ENCODE peak calls at places on chromosomes 5 and 9, in four cellular contexts. M is HepG2, A is H1, J is GM12878. U is an unnamed sample. For H3K4me1, the result is how much of the 10 kb centered on the place peaks cover.

GRCh38 chr5:168076561-168076991 is 214.9 kb upstream of the WWC1 start:
- DNase-seq in M (peak), A (peak), J (no peak), U (peak)

GRCh38 chr5:179287631-179288030 is 57.6 kb downstream of the ADAMTS2 start:
- DNase-seq in M (no peak), A (no peak), J (no peak), U (no peak)

GRCh38 chr5:122447941-122448340 is 135.9 kb downstream of the SNCAIP start:
- DNase-seq in M (no peak), A (no peak), J (no peak), U (no peak)

GRCh38 chr5:177133845-177134652 is 476 bp downstream of the NSD1 start:
- DNase-seq in M (no peak), A (no peak), J (no peak), U (no peak)

GRCh38 chr5:57698785-57699184 is 216.2 kb upstream of the ACTBL2 start:
- DNase-seq in M (peak), A (peak), J (no peak), U (peak)

GRCh38 chr9:108057421-108058136 is 568.0 kb upstream of the KLF4 start:
- DNase-seq in M (no peak), A (no peak), J (no peak), U (no peak)

GRCh38 chr5:180155331-180155881 is 53.6 kb downstream of the RASGEF1C start:
- DNase-seq in M (no peak), A (no peak), J (no peak), U (no peak)

GRCh38 chr9:7174884-7175283 is 417.1 kb downstream of the KDM4C start:
- DNase-seq in M (no peak), A (no peak), J (no peak), U (no peak)

GRCh38 chr5:167871091-167871490 is 420.4 kb upstream of the WWC1 start:
- DNase-seq in M (no peak), A (no peak), J (no peak), U (no peak)

GRCh38 chr9:129381481-129381957 is 203.5 kb upstream of the IER5L start:
- DNase-seq in M (no peak), A (no peak), J (no peak), U (no peak)

GRCh38 chr9:18327106-18327505 is 146.8 kb upstream of the ADAMTSL1 start:
- DNase-seq in M (no peak), A (no peak), J (no peak), U (no peak)

GRCh38 chr9:93126825-93127368 is 7.2 kb downstream of the NINJ1 start:
- DNase-seq in M (peak), A (no peak), J (no peak), U (no peak)

GRCh38 chr9:138098908-138099791 is 221.6 kb downstream of the CACNA1B start:
- DNase-seq in M (no peak), A (no peak), J (no peak), U (no peak)

GRCh38 chr5:27328480-27328879 is 290.1 kb upstream of the CDH9 start:
- DNase-seq in M (peak), A (no peak), J (no peak), U (no peak)

GRCh38 chr5:172502969-172503368 is 48.6 kb upstream of the SH3PXD2B start:
- DNase-seq in M (peak), A (no peak), J (no peak), U (peak)

GRCh38 chr5:168434746-168435321 is 51.4 kb upstream of the RARS1 start:
- DNase-seq in M (no peak), A (no peak), J (no peak), U (no peak)

GRCh38 chr9:107388890-107389289 is 100.7 kb downstream of the KLF4 start:
- DNase-seq in M (no peak), A (no peak), J (no peak), U (no peak)

GRCh38 chr9:96874947-96875459 is 20.7 kb upstream of the ZNF782 start:
- DNase-seq in M (peak), A (no peak), J (peak), U (no peak)

GRCh38 chr9:33154368-33154767 is 12.8 kb downstream of the B4GALT1 start:
- DNase-seq in M (no peak), A (no peak), J (no peak), U (no peak)

GRCh38 chr9:673264-673965 is 168.1 kb upstream of the DMRT1 start:
- DNase-seq in M (peak), A (no peak), J (no peak), U (no peak)

GRCh38 chr5:42951169-42951846 is 88.8 kb downstream of the ANXA2R start:
- DNase-seq in M (no peak), A (no peak), J (peak), U (no peak)

GRCh38 chr5:60325870-60326269 is 374.1 kb downstream of the DEPDC1B start:
- DNase-seq in M (no peak), A (no peak), J (no peak), U (no peak)

GRCh38 chr5:113375492-113376060 is 59.2 kb downstream of the TSSK1B start:
- DNase-seq in M (no peak), A (no peak), J (no peak), U (no peak)

GRCh38 chr5:73399761-73400160 is 48.8 kb downstream of the FOXD1 start:
- DNase-seq in M (no peak), A (no peak), J (no peak), U (no peak)

GRCh38 chr5:66860199-66860975 is 264.2 kb downstream of the MAST4 start:
- DNase-seq in M (no peak), A (no peak), J (no peak), U (no peak)

GRCh38 chr9:127463382-127463781 is 12.1 kb downstream of the LRSAM1 start:
- DNase-seq in M (no peak), A (no peak), J (no peak), U (no peak)

GRCh38 chr5:40401281-40401680 is 278.4 kb upstream of the PTGER4 start:
- DNase-seq in M (no peak), A (no peak), J (no peak), U (no peak)

GRCh38 chr5:131171276-131171815 is 602 bp downstream of the LYRM7 start:
- DNase-seq in M (peak), A (no peak), J (no peak), U (no peak)

GRCh38 chr5:142568271-142568995 is 117.5 kb downstream of the FGF1 start:
- DNase-seq in M (no peak), A (no peak), J (no peak), U (no peak)
- TF ChIP-seq SUZ12 in M (no peak), A (no peak), J (no peak), U (no peak)

GRCh38 chr9:112348993-112349333 is 15.5 kb upstream of the PTBP3 start:
- DNase-seq in M (no peak), A (no peak), J (no peak), U (no peak)

GRCh38 chr9:112352209-112352608 is 18.8 kb upstream of the PTBP3 start:
- DNase-seq in M (no peak), A (no peak), J (no peak), U (no peak)

GRCh38 chr9:112354081-112354743 is 20.8 kb upstream of the PTBP3 start:
- DNase-seq in M (no peak), A (no peak), J (no peak), U (no peak)

GRCh38 chr9:112351184-112351583 is 17.8 kb upstream of the PTBP3 start:
- DNase-seq in M (no peak), A (no peak), J (no peak), U (no peak)

GRCh38 chr9:112348257-112348992 is 15.0 kb upstream of the PTBP3 start:
- DNase-seq in M (peak), A (no peak), J (no peak), U (no peak)
- H3K4me3 ChIP-seq in M (peak), A (no peak), J (peak), U (no peak)

GRCh38 chr5:139384591-139385051 is 1.5 kb upstream of the SLC23A1 start:
- DNase-seq in M (no peak), A (no peak), J (no peak), U (no peak)
- H3K4me1 ChIP-seq in M (half or more), A (under half), J (under half), U (under half)

DNA sequence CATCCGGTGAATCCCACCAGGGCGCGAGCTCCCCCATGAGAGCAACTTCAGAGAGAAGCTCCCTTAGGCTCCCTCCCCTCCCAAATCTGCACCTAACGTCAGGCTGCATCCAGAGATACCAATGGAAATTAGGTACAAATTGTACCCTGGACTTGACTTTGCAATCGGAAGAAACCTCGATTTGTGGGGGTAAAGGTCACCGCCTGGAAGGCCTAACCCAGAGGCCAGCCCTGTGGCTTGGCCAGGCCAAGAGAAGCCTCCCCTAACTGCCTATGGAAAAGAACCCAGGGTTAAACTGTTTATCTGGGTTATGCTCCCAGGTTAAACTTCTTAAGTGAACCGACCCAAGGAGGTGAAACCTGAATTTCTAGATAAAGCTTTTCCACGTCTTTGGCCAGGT is 80.4 kb downstream of the GTF3C4 start:
- DNase-seq in M (no peak), A (no peak), J (no peak), U (no peak)
- TF ChIP-seq SUZ12 in M (no peak), A (no peak), J (no peak), U (no peak)